ENCODE peak calls at places on chromosomes 11 and 22, in seven cellular contexts. L is left lung, E is lung, K is HCT116, H is kidney, Q is psoas muscle, W is H1. D is an unnamed sample.

GRCh38 chr11:87374206-87374793 is 336.6 kb downstream of the TMEM135 start:
- DNase-seq in L (no peak), E (no peak), K (no peak), H (no peak), Q (no peak), W (no peak), D (no peak)

GRCh38 chr11:95330332-95330731 is 99.3 kb upstream of the SESN3 start:
- DNase-seq in L (no peak), E (no peak), K (no peak), H (no peak), Q (no peak), W (no peak), D (no peak)

GRCh38 chr11:120808616-120809050 is 215.3 kb upstream of the TBCEL start:
- DNase-seq in L (no peak), E (no peak), K (no peak), H (no peak), Q (no peak), W (no peak), D (no peak)

GRCh38 chr11:3826721-3827120 is 14.0 kb downstream of the RHOG start:
- DNase-seq in L (no peak), E (no peak), K (no peak), H (no peak), Q (no peak), W (no peak), D (no peak)

GRCh38 chr11:132140056-132140455 is 769.6 kb downstream of the NTM start:
- DNase-seq in L (no peak), E (no peak), K (no peak), H (no peak), Q (no peak), W (no peak), D (no peak)

GRCh38 chr11:87659807-87660206 is 515.4 kb downstream of the RAB38 start:
- DNase-seq in L (no peak), E (no peak), K (no peak), H (no peak), Q (no peak), W (no peak), D (no peak)

GRCh38 chr11:96863520-96863919 is 473.7 kb downstream of the JRKL start:
- DNase-seq in L (peak), E (no peak), K (no peak), H (no peak), Q (peak), W (no peak), D (no peak)

GRCh38 chr22:38832005-38832978 is 11.5 kb downstream of the NPTXR start:
- DNase-seq in L (peak), E (no peak), K (no peak), H (no peak), Q (no peak), W (no peak), D (no peak)

GRCh38 chr11:2927851-2928604 is 1.2 kb downstream of the PHLDA2 start:
- DNase-seq in L (peak), E (no peak), K (no peak), H (peak), Q (peak), W (no peak), D (no peak)

GRCh38 chr11:93741094-93741881 is at the start of the genes C11orf54 and TAF1D:
- DNase-seq in L (peak), E (peak), K (peak), H (peak), Q (peak), W (peak), D (peak)

GRCh38 chr11:693415-693831 is 1.6 kb downstream of the DEAF1 start:
- DNase-seq in L (no peak), E (no peak), K (no peak), H (no peak), Q (no peak), W (no peak), D (no peak)

GRCh38 chr11:6418199-6418957 is 516 bp downstream of the APBB1 start:
- DNase-seq in L (no peak), E (no peak), K (no peak), H (peak), Q (no peak), W (no peak), D (no peak)

GRCh38 chr22:17972385-17973181 is 51.8 kb downstream of the MICAL3 start:
- DNase-seq in L (no peak), E (no peak), K (no peak), H (no peak), Q (peak), W (no peak), D (no peak)

GRCh38 chr22:38313384-38313955 is 3.8 kb downstream of the CSNK1E start:
- DNase-seq in L (no peak), E (no peak), K (no peak), H (peak), Q (peak), W (no peak), D (no peak)

GRCh38 chr22:35460678-35461077 is 60.7 kb downstream of the MCM5 start:
- DNase-seq in L (no peak), E (no peak), K (no peak), H (no peak), Q (no peak), W (no peak), D (no peak)

GRCh38 chr22:27502327-27502726 is 299.2 kb downstream of the MN1 start:
- DNase-seq in L (no peak), E (no peak), K (no peak), H (no peak), Q (no peak), W (no peak), D (no peak)

GRCh38 chr11:36249271-36249670 is 40.0 kb downstream of the COMMD9 start:
- DNase-seq in L (no peak), E (no peak), K (no peak), H (no peak), Q (no peak), W (no peak), D (no peak)

GRCh38 chr11:130146797-130147196 is 12.8 kb upstream of the ST14 start:
- DNase-seq in L (no peak), E (peak), K (no peak), H (no peak), Q (no peak), W (no peak), D (no peak)

GRCh38 chr11:94543695-94544581 is at the start of gene FUT4:
- DNase-seq in L (peak), E (peak), K (peak), H (peak), Q (peak), W (peak), D (peak)

GRCh38 chr11:44886765-44887164 is 63.9 kb downstream of the TP53I11 start:
- DNase-seq in L (no peak), E (no peak), K (no peak), H (no peak), Q (no peak), W (no peak), D (no peak)

GRCh38 chr22:40898850-40899357 is 37.0 kb upstream of the DNAJB7 start:
- DNase-seq in L (no peak), E (no peak), K (peak), H (no peak), Q (no peak), W (no peak), D (no peak)

GRCh38 chr11:44528103-44528502 is 37.4 kb upstream of the CD82 start:
- DNase-seq in L (no peak), E (no peak), K (no peak), H (no peak), Q (no peak), W (no peak), D (no peak)

GRCh38 chr11:94553938-94554337 is 10.2 kb downstream of the FUT4 start:
- DNase-seq in L (no peak), E (no peak), K (no peak), H (no peak), Q (no peak), W (no peak), D (no peak)

GRCh38 chr11:115711021-115711420 is 206.8 kb upstream of the CADM1 start:
- DNase-seq in L (no peak), E (no peak), K (no peak), H (no peak), Q (no peak), W (no peak), D (no peak)

GRCh38 chr11:15988693-15989231 is 367.6 kb downstream of the SOX6 start:
- DNase-seq in L (no peak), E (no peak), K (peak), H (no peak), Q (no peak), W (peak), D (no peak)

GRCh38 chr22:19004471-19004870 is 68.4 kb upstream of the PRODH start:
- DNase-seq in L (no peak), E (no peak), K (no peak), H (no peak), Q (no peak), W (no peak), D (no peak)

GRCh38 chr11:119560961-119561360 is 138.0 kb upstream of the THY1 start:
- DNase-seq in L (no peak), E (no peak), K (no peak), H (no peak), Q (no peak), W (no peak), D (no peak)

GRCh38 chr11:118696673-118697226 is 17.3 kb upstream of the TREH start:
- DNase-seq in L (no peak), E (no peak), K (no peak), H (no peak), Q (no peak), W (no peak), D (no peak)

GRCh38 chr22:45009881-45010531 is at the start of gene PHF21B:
- DNase-seq in L (peak), E (no peak), K (no peak), H (peak), Q (peak), W (no peak), D (no peak)

GRCh38 chr22:27990879-27991278 is 71.8 kb upstream of the PITPNB start:
- DNase-seq in L (no peak), E (no peak), K (peak), H (no peak), Q (peak), W (peak), D (no peak)

GRCh38 chr22:24763872-24764485 is 10.5 kb downstream of the PIWIL3 start:
- DNase-seq in L (peak), E (no peak), K (no peak), H (no peak), Q (no peak), W (no peak), D (no peak)

GRCh38 chr11:64850979-64851567 is 6.6 kb upstream of the CDC42BPG start:
- DNase-seq in L (peak), E (no peak), K (no peak), H (peak), Q (no peak), W (no peak), D (no peak)

GRCh38 chr22:17381237-17381913 is 12.1 kb downstream of the CECR2 start:
- DNase-seq in L (no peak), E (no peak), K (no peak), H (no peak), Q (no peak), W (no peak), D (no peak)

DNA sequence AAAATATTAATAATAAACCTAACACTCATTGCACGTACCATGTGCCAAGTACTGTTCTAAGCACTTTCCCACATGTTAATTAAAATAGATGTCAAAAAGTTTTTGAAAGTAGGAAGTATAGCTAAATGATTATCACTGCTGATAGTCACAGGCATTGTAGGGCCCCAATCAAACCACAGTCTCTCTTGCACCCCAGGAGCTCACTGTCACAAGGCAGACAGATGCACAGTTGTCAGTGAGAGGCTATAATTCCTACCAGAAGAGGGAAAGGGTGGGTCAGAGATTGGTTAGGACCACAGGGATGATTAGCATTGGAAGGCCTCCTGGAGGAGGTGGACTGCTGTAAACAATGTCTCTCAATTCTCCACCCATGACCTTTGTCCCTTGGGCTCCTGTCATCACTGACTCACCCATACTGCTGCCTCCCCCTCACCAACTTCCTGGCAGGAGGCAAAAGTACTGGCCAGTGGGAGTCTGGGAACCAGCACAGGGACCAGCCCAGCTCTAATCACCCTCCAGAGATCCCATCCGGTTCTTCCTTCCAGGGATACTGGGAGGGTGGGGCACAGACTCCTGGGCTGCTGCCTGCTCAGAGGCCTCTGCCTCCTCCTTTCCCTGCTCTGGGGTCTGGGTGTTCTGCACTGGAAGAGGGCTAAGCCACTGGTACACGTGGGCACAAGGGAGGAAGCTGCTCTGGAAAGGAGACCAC is 1.1 kb upstream of the POLD4 start:
- DNase-seq in L (no peak), E (peak), K (peak), H (peak), Q (peak), W (no peak), D (peak)
- H3K27ac ChIP-seq in L (peak), E (peak), K (peak), H (peak), Q (peak), W (peak), D (peak)

GRCh38 chr11:41431784-41432183 is 27.7 kb downstream of the LRRC4C start:
- DNase-seq in L (no peak), E (no peak), K (no peak), H (no peak), Q (no peak), W (no peak), D (no peak)
- TF ChIP-seq CTCF in L (no peak), E (no peak), K (peak), H (peak), Q (no peak), W (peak), D (no peak)

GRCh38 chr22:43811777-43812148 is 342 bp downstream of the EFCAB6 start:
- DNase-seq in L (no peak), E (no peak), K (no peak), H (no peak), Q (no peak), W (no peak), D (no peak)
- H3K27ac ChIP-seq in L (peak), E (peak), K (no peak), H (peak), Q (peak), W (no peak), D (peak)

DNA sequence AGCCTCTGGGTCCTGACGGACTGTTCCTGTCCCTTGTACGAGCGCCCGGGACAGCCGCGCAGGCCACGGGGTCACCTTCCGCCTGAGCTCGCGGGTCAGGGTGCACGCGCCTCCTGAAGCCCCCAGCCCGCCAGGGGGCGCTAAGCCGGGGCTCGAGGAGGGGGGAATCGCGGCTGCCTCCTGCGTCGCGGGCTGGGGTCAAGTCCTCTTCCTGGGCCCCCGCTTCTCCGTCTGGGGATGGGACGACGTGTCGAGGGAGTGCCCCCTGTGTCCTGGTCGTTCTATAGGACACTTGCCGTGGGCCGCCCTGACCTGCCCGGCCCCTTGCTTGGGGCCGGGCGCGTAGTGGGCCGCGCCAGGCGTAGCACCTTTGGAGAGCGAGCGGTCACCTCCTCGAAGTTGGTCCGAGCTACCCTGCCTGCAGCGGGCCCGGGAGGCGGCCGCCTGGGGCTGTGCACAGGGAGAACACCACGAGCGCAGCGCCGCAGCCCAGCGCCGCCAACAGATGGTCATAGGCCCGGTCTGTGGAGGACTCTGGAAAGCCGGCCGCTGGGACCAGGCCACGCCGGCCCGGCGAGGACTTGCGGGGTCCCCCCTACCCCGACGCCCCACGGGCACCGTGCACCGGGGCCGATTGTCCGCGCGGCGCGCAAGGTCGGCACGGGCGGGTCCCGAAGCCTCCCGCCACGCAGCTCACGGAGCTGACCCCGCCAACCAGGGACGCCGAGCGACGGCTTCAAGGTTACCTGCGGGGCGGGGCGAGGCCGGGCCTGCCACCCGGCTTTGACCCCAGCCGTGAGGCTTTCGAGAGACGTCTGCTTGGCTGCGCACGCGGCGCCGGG is 2.7 kb upstream of the WNT11 start:
- DNase-seq in L (peak), E (peak), K (no peak), H (peak), Q (peak), W (no peak), D (peak)
- TF ChIP-seq CTCF in L (peak), E (peak), K (peak), H (peak), Q (peak), W (peak), D (peak)

DNA sequence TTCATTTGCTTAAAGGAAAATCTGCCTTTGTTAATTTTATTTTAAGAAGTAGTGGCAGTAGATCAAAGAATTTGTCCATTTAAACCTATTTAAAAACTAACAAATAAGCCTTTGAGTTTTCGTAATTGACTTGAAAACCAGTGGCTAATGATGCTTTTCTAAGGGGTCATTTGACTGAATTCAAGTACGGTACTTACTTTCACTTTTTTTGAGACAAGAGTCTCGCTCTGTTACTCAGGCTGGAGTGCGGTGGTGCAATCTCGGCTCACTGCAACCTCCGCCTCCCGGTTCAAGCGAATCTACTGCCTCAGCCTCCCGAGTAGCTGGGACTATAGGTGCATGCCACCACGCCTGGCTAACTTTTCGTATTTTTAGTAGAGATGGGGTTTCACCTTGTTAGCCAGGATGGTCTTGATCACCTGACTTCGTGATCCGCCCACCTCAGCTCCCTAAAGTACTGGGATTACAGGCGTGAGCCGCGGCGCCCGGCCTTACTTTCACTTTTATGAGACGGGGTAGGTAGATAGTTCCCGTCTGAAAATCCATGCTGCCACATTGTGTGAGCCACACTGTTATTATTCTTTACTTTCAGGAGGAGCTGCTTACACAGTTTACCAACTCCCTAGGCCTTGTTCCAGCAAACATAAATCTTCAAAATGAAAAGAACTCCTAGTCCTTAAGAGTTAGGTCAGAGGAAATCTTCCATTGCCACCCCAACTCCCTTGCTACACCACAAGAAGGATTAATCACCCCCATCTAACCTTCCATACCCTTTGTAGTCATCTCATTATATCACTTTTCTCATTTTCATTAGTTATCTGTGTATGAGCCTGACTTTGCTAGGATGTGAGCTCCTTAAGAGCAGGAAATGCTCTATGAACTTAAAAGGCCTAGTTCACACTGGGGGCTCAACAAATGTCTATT is 926.6 kb upstream of the CCDC90B start:
- DNase-seq in L (no peak), E (no peak), K (no peak), H (peak), Q (no peak), W (no peak), D (no peak)
- H3K27ac ChIP-seq in L (no peak), E (no peak), K (no peak), H (no peak), Q (no peak), W (no peak), D (no peak)

GRCh38 chr11:57001674-57002401 is 13.1 kb downstream of the OR5AK2 start:
- DNase-seq in L (peak), E (no peak), K (no peak), H (peak), Q (no peak), W (no peak), D (no peak)
- TF ChIP-seq CTCF in L (no peak), E (no peak), K (peak), H (no peak), Q (no peak), W (peak), D (no peak)

GRCh38 chr11:71395010-71395560 is 53.1 kb downstream of the DHCR7 start:
- DNase-seq in L (no peak), E (no peak), K (no peak), H (no peak), Q (no peak), W (no peak), D (no peak)
- H3K27ac ChIP-seq in L (no peak), E (no peak), K (no peak), H (no peak), Q (no peak), W (no peak), D (no peak)

DNA sequence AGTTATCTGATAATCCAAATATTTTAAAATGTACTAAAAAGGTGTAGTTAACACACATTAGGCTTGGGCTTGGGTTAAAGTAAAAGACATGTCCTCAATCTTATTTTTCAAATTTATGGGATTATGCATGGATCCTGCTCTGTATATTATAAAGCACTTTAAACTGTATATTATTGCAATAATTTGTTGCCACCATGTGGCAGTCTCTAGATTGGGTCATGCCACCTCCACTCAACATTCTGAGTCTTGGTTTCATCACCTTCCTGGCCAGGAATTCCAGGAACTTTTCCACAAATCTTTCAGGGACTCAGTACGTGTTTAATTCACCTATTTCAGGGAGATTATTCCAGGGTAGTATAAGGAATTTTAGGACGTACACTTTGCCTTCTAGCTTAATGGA is 695.5 kb downstream of the FAM181B start:
- DNase-seq in L (no peak), E (no peak), K (no peak), H (no peak), Q (no peak), W (no peak), D (no peak)
- TF ChIP-seq CTCF in L (no peak), E (no peak), K (no peak), H (peak), Q (no peak), W (no peak), D (no peak)

DNA sequence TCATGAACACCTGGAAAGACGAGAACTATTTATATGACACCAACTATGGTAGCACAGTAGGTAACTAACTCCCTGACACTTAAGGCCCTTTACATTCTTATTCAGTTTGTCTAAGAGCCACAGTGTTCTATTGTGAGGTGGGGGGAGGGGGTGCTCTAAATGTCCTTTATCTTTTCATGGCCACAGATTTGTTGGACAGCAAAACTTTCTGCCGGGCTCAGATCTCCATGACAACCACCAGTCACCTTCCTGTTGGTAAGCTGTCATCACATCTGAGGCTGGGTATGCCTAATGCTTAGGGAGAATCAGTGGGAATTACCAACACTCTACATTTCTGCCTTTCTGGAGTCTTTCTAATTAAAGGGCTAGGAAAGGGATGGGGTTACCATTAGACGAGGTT is 30.7 kb downstream of the EHF start:
- DNase-seq in L (no peak), E (no peak), K (no peak), H (no peak), Q (no peak), W (no peak), D (no peak)
- H3K27ac ChIP-seq in L (no peak), E (no peak), K (no peak), H (no peak), Q (no peak), W (no peak), D (no peak)